ENCODE peak calls at places on chromosomes 3 and 15, in five cellular contexts. L, Q, J, A and H are unnamed samples.

GRCh38 chr15:63348392-63348791 is 33.3 kb downstream of the CA12 start:
- DNase-seq in L (no peak), Q (peak), J (no peak), A (peak), H (no peak)

GRCh38 chr3:31934018-31934417 is 47.0 kb downstream of the OSBPL10 start:
- DNase-seq in L (no peak), Q (no peak), J (no peak), A (no peak), H (no peak)

GRCh38 chr15:74317820-74318375 is 49.5 kb downstream of the CYP11A1 start:
- DNase-seq in L (no peak), Q (peak), J (no peak), A (peak), H (no peak)

GRCh38 chr3:178382388-178383061 is 153.7 kb upstream of the KCNMB2 start:
- DNase-seq in L (no peak), Q (no peak), J (no peak), A (no peak), H (no peak)

GRCh38 chr3:65922441-65922840 is 116.3 kb downstream of the MAGI1 start:
- DNase-seq in L (no peak), Q (no peak), J (no peak), A (no peak), H (no peak)

GRCh38 chr3:181948286-181948685 is 236.6 kb downstream of the SOX2 start:
- DNase-seq in L (peak), Q (no peak), J (no peak), A (no peak), H (no peak)

GRCh38 chr15:98794754-98795153 is 146.4 kb downstream of the IGF1R start:
- DNase-seq in L (no peak), Q (peak), J (no peak), A (no peak), H (no peak)

GRCh38 chr3:7484636-7485035 is 623.7 kb downstream of the GRM7 start:
- DNase-seq in L (no peak), Q (no peak), J (no peak), A (no peak), H (no peak)

GRCh38 chr15:73560501-73561117 is 72.6 kb downstream of the NPTN start:
- DNase-seq in L (peak), Q (no peak), J (no peak), A (no peak), H (no peak)

GRCh38 chr15:43776718-43777292 is at the start of gene ELL3:
- DNase-seq in L (peak), Q (peak), J (peak), A (peak), H (peak)

GRCh38 chr15:92690370-92690769 is 34.8 kb upstream of the FAM174B start:
- DNase-seq in L (no peak), Q (no peak), J (no peak), A (no peak), H (no peak)

GRCh38 chr15:96345560-96346389 is 15.3 kb downstream of the NR2F2 start:
- DNase-seq in L (peak), Q (peak), J (no peak), A (peak), H (no peak)

GRCh38 chr3:66671348-66671747 is 170.5 kb upstream of the LRIG1 start:
- DNase-seq in L (no peak), Q (no peak), J (no peak), A (no peak), H (no peak)

GRCh38 chr15:89888214-89888804 is 5.5 kb downstream of the AP3S2 start:
- DNase-seq in L (peak), Q (no peak), J (no peak), A (no peak), H (no peak)

GRCh38 chr15:65789105-65789504 is 3.0 kb downstream of the DENND4A start:
- DNase-seq in L (no peak), Q (no peak), J (no peak), A (no peak), H (no peak)

GRCh38 chr3:43919067-43919466 is 228.3 kb downstream of the ABHD5 start:
- DNase-seq in L (no peak), Q (no peak), J (no peak), A (no peak), H (no peak)

GRCh38 chr3:194584435-194584776 is 48.8 kb downstream of the TMEM44 start:
- DNase-seq in L (no peak), Q (no peak), J (no peak), A (no peak), H (no peak)

GRCh38 chr15:56243117-56243773 is 434 bp downstream of the RFX7 start:
- DNase-seq in L (peak), Q (peak), J (peak), A (peak), H (peak)

GRCh38 chr3:142618917-142619401 is 22.8 kb downstream of the PLS1 start:
- DNase-seq in L (no peak), Q (no peak), J (no peak), A (no peak), H (no peak)

GRCh38 chr3:56775356-56775914 is 26.3 kb downstream of the ARHGEF3 start:
- DNase-seq in L (peak), Q (no peak), J (no peak), A (no peak), H (no peak)

GRCh38 chr3:195178124-195178910 is 92.6 kb downstream of the XXYLT1 start:
- DNase-seq in L (no peak), Q (no peak), J (no peak), A (no peak), H (no peak)

GRCh38 chr3:22934973-22935372 is 268.2 kb upstream of the UBE2E2 start:
- DNase-seq in L (no peak), Q (no peak), J (no peak), A (no peak), H (no peak)

GRCh38 chr3:50559702-50560101 is 7.8 kb downstream of the C3orf18 start:
- DNase-seq in L (no peak), Q (no peak), J (no peak), A (no peak), H (no peak)

GRCh38 chr3:156749244-156749643 is 74.9 kb downstream of the TIPARP start:
- DNase-seq in L (peak), Q (no peak), J (no peak), A (no peak), H (no peak)

GRCh38 chr3:184372911-184373310 is 5.1 kb downstream of the THPO start:
- DNase-seq in L (no peak), Q (no peak), J (no peak), A (no peak), H (no peak)

GRCh38 chr3:50567386-50568182 is at the start of gene C3orf18:
- DNase-seq in L (peak), Q (peak), J (peak), A (peak), H (peak)

GRCh38 chr3:181952221-181952620 is 240.5 kb downstream of the SOX2 start:
- DNase-seq in L (no peak), Q (no peak), J (no peak), A (no peak), H (no peak)

GRCh38 chr3:115486880-115487279 is 136.4 kb upstream of the GAP43 start:
- DNase-seq in L (no peak), Q (no peak), J (no peak), A (no peak), H (no peak)

GRCh38 chr15:33234019-33234418 is 39.5 kb upstream of the FMN1 start:
- DNase-seq in L (peak), Q (no peak), J (no peak), A (no peak), H (no peak)

GRCh38 chr3:43063114-43063513 is 42.8 kb downstream of the POMGNT2 start:
- DNase-seq in L (no peak), Q (no peak), J (no peak), A (no peak), H (no peak)

GRCh38 chr3:157070186-157070585 is 89.8 kb downstream of the CCNL1 start:
- DNase-seq in L (no peak), Q (no peak), J (no peak), A (no peak), H (no peak)

GRCh38 chr3:89690649-89691048 is 583.2 kb downstream of the EPHA3 start:
- DNase-seq in L (no peak), Q (no peak), J (no peak), A (no peak), H (no peak)

GRCh38 chr15:36334059-36334458 is 245.4 kb upstream of the CDIN1 start:
- DNase-seq in L (no peak), Q (no peak), J (no peak), A (no peak), H (no peak)

GRCh38 chr3:184289426-184289938 is 9.6 kb upstream of the PSMD2 start:
- DNase-seq in L (peak), Q (no peak), J (peak), A (no peak), H (peak)

GRCh38 chr15:34213690-34214089 is 3.8 kb upstream of the KATNBL1 start:
- DNase-seq in L (no peak), Q (no peak), J (no peak), A (no peak), H (no peak)

GRCh38 chr3:148330486-148330885 is 367.2 kb upstream of the AGTR1 start:
- DNase-seq in L (no peak), Q (no peak), J (no peak), A (no peak), H (no peak)

GRCh38 chr3:156400062-156400461 is 154.9 kb downstream of the SSR3 start:
- DNase-seq in L (no peak), Q (no peak), J (no peak), A (no peak), H (no peak)

GRCh38 chr3:46408853-46409252 is 1.8 kb downstream of the CCRL2 start:
- DNase-seq in L (no peak), Q (no peak), J (no peak), A (no peak), H (no peak)

GRCh38 chr3:46407976-46408375 is 917 bp downstream of the CCRL2 start:
- DNase-seq in L (no peak), Q (no peak), J (no peak), A (no peak), H (no peak)

GRCh38 chr3:46405301-46406079 is 1.4 kb downstream of the CCR5AS start:
- DNase-seq in L (no peak), Q (no peak), J (no peak), A (peak), H (no peak)

GRCh38 chr3:46406440-46406785 is 453 bp downstream of the CCR5AS start:
- DNase-seq in L (no peak), Q (no peak), J (no peak), A (no peak), H (no peak)

GRCh38 chr3:46406786-46407611 is at the start of the genes CCR5AS and CCRL2:
- DNase-seq in L (no peak), Q (no peak), J (no peak), A (peak), H (peak)
- TF ChIP-seq CTCF in L (no peak), Q (no peak), J (no peak), A (no peak), H (no peak)

DNA sequence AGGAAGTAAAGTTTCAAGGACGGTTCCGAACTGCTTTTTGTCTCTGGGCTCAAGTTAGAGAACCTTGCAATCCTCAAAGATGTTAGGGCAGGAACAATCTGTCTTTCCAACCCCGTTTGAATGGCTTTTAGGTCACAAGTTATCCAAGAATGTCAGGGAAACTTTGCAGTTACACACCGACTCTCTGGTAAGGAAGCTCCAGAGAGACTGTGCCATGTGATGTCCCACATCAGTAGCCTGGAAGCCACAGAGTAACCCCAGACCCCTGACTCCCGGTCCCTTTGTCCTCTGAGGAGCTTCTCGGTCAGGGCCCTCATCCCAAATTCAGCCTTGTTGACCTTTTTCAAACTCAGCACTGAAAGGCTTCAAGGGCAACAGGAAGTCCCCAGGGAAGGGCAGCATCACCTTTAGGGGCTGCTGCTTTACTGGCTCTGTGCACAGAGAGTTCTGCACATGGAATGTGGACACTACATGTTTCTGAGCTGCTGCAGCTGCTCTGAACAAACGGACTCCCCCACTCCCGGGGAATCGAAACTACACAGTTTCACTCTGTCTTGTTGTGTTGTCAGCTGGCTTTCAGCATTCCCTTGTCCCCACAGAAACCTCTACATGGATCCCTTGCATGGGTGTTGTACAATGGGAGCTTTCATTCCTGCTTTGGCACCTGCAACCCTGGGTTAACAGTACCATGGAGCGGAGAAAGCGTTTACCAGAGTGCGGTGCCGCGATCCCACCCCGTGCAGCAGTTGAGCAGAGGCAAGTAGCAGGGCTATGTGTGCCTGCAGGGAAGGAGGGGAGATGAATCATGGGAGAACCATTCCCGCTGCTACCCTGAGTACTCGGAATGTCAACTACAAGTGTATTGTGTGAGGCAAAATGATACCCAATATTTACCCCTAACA is 408.2 kb upstream of the THBS1 start:
- DNase-seq in L (peak), Q (peak), J (no peak), A (no peak), H (no peak)
- TF ChIP-seq CTCF in L (no peak), Q (no peak), J (no peak), A (no peak), H (no peak)

GRCh38 chr3:13673207-13673606 is 124.3 kb downstream of the FBLN2 start:
- DNase-seq in L (no peak), Q (no peak), J (no peak), A (no peak), H (no peak)
- TF ChIP-seq CTCF in L (peak), Q (no peak), J (peak), A (no peak), H (no peak)

GRCh38 chr3:36954452-36955134 is 9.7 kb upstream of the TRANK1 start:
- DNase-seq in L (no peak), Q (no peak), J (no peak), A (no peak), H (no peak)

GRCh38 chr3:36956155-36956554 is 11.3 kb upstream of the TRANK1 start:
- DNase-seq in L (no peak), Q (no peak), J (no peak), A (no peak), H (no peak)

GRCh38 chr3:36959821-36960220 is 15.0 kb upstream of the TRANK1 start:
- DNase-seq in L (no peak), Q (no peak), J (no peak), A (no peak), H (no peak)

GRCh38 chr3:36957862-36958686 is 13.2 kb upstream of the TRANK1 start:
- DNase-seq in L (no peak), Q (no peak), J (no peak), A (no peak), H (no peak)

GRCh38 chr3:36957072-36957471 is 12.2 kb upstream of the TRANK1 start:
- DNase-seq in L (peak), Q (no peak), J (no peak), A (no peak), H (no peak)
- TF ChIP-seq CTCF in L (peak), Q (no peak), J (no peak), A (no peak), H (no peak)

DNA sequence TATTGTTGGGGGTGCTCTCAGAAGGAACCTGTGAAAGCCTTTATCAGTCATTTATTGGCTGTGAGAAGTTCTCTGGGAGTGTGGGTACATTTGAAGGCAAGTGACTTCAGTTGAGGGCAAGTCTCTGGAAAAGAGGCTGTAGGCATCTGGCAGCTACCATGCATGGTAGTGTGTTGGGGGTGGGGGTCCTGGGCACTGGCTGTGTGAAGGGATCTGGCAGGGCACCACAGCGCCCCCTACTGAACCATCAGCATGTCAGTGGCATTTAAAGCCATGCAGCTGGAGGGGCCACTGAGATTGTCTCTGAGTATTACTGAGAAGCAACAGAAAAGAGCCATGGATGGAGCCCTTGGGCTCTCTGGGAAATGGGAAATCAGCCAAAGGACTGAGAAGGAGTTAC is 30.6 kb downstream of the CRTAP start:
- DNase-seq in L (peak), Q (no peak), J (peak), A (no peak), H (no peak)
- TF ChIP-seq CTCF in L (peak), Q (no peak), J (peak), A (no peak), H (no peak)

DNA sequence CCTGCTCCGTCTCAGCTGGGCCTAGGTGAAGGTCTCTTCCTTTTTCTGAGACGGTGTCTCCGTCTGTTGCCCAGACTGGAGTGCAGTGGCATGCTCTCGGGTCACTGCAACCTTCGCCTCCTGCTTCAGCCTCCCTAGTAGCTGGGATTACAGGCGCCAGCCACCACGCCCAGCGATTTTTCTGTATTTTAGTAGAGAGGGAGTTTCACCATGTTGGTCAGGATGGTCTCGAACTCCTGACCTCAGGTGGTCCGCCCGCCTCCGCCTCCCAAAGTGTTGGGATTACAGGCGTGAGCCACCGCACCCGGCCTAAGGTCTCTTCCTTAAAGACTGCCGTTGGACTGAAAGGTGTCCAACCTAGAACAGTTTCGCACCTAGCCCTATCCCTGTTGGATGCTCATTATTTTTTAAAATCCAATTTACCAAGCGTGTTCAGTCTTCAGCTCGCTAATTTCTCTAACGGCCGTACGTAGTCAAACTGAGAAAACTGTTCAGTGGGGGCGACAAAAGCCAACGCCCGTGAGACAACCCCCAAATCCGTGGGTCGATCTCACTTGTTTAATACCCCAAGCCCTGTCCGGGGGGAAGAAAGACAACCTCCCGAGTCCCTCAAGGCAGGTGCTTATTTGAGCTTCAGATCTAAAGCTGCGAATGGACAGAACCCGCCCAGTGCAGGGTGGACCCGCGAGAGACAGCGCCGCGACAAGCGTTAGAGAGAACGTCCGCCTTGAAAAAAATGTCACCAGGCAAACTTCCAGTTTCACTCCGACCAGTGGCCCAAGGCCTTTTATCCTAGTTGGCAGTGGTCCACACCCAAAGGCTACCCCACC is 986 bp upstream of the OXSR1 start:
- DNase-seq in L (no peak), Q (peak), J (no peak), A (no peak), H (no peak)
- TF ChIP-seq CTCF in L (no peak), Q (no peak), J (no peak), A (no peak), H (no peak)

GRCh38 chr3:13916375-13916774 is 36.5 kb upstream of the WNT7A start:
- DNase-seq in L (no peak), Q (no peak), J (no peak), A (no peak), H (no peak)
- TF ChIP-seq CTCF in L (no peak), Q (no peak), J (no peak), A (no peak), H (no peak)

GRCh38 chr3:25834346-25834745 is 44.5 kb downstream of the OXSM start:
- DNase-seq in L (no peak), Q (no peak), J (no peak), A (no peak), H (no peak)
- TF ChIP-seq CTCF in L (no peak), Q (no peak), J (no peak), A (no peak), H (no peak)

GRCh38 chr15:42385206-42385979 is 26.1 kb downstream of the CAPN3 start:
- DNase-seq in L (peak), Q (no peak), J (no peak), A (no peak), H (no peak)
- TF ChIP-seq CTCF in L (peak), Q (no peak), J (no peak), A (no peak), H (no peak)